ENCODE peak calls at places on chromosomes 12 and 14, in six cellular contexts. One of them, this sample, is unnamed.

GRCh38 chr12:106001105-106001489 is 137.7 kb downstream of the NUAK1 start:
- DNase-seq in HCT116: no peak
- DNase-seq in GM12878: no peak
- DNase-seq in K562: no peak
- DNase-seq in H1: no peak
- DNase-seq in HepG2: no peak
- DNase-seq in this sample: no peak

GRCh38 chr14:103332143-103332919 is 1.7 kb upstream of the EIF5 start:
- DNase-seq in GM12878: no peak
- DNase-seq in K562: no peak
- DNase-seq in HCT116: no peak
- DNase-seq in HepG2: no peak
- DNase-seq in H1: no peak
- DNase-seq in this sample: no peak

GRCh38 chr14:58574623-58575022 is 63.1 kb upstream of the DACT1 start:
- DNase-seq in H1: no peak
- DNase-seq in HepG2: no peak
- DNase-seq in K562: no peak
- DNase-seq in GM12878: no peak
- DNase-seq in HCT116: no peak
- DNase-seq in this sample: no peak

GRCh38 chr14:33848706-33849454 is 102.0 kb downstream of the EGLN3 start:
- DNase-seq in HCT116: peak
- DNase-seq in K562: peak
- DNase-seq in GM12878: no peak
- DNase-seq in HepG2: peak
- DNase-seq in H1: peak
- DNase-seq in this sample: peak

GRCh38 chr14:66568220-66568619 is 60.3 kb downstream of the GPHN start:
- DNase-seq in H1: no peak
- DNase-seq in HepG2: no peak
- DNase-seq in GM12878: no peak
- DNase-seq in HCT116: no peak
- DNase-seq in K562: no peak
- DNase-seq in this sample: no peak

GRCh38 chr12:130872179-130873096 is 572 bp downstream of the RAN start:
- DNase-seq in HepG2: no peak
- DNase-seq in K562: peak
- DNase-seq in H1: no peak
- DNase-seq in HCT116: no peak
- DNase-seq in GM12878: no peak
- DNase-seq in this sample: peak

GRCh38 chr14:99568567-99569560 is 35.1 kb downstream of the CCDC85C start:
- DNase-seq in H1: no peak
- DNase-seq in K562: no peak
- DNase-seq in GM12878: no peak
- DNase-seq in HepG2: no peak
- DNase-seq in HCT116: no peak
- DNase-seq in this sample: no peak

GRCh38 chr14:55454264-55455151 is 14.1 kb upstream of the TBPL2 start:
- DNase-seq in HepG2: peak
- DNase-seq in K562: no peak
- DNase-seq in GM12878: no peak
- DNase-seq in HCT116: peak
- DNase-seq in H1: no peak
- DNase-seq in this sample: peak

GRCh38 chr12:56522486-56523193 is 1.0 kb downstream of the RBMS2 start:
- DNase-seq in GM12878: no peak
- DNase-seq in HCT116: no peak
- DNase-seq in K562: no peak
- DNase-seq in HepG2: no peak
- DNase-seq in H1: no peak
- DNase-seq in this sample: peak

GRCh38 chr12:129185855-129186254 is 332.6 kb downstream of the GLT1D1 start:
- DNase-seq in GM12878: no peak
- DNase-seq in HepG2: no peak
- DNase-seq in HCT116: no peak
- DNase-seq in H1: no peak
- DNase-seq in K562: no peak
- DNase-seq in this sample: no peak

GRCh38 chr12:119444462-119445044 is 110.0 kb downstream of the CCDC60 start:
- DNase-seq in HepG2: peak
- DNase-seq in H1: peak
- DNase-seq in HCT116: peak
- DNase-seq in K562: peak
- DNase-seq in GM12878: peak
- DNase-seq in this sample: peak

GRCh38 chr14:22252591-22253178 is 336.3 kb downstream of the DAD1 start:
- DNase-seq in H1: no peak
- DNase-seq in K562: no peak
- DNase-seq in HepG2: no peak
- DNase-seq in GM12878: no peak
- DNase-seq in HCT116: no peak
- DNase-seq in this sample: no peak

GRCh38 chr12:761276-761675 is 8.9 kb downstream of the WNK1 start:
- DNase-seq in HCT116: no peak
- DNase-seq in GM12878: no peak
- DNase-seq in H1: no peak
- DNase-seq in K562: no peak
- DNase-seq in HepG2: no peak
- DNase-seq in this sample: no peak

GRCh38 chr14:45526715-45527549 is 273.9 kb upstream of the MIS18BP1 start:
- DNase-seq in K562: peak
- DNase-seq in H1: peak
- DNase-seq in HCT116: peak
- DNase-seq in GM12878: peak
- DNase-seq in HepG2: peak
- DNase-seq in this sample: peak

GRCh38 chr12:109458086-109458485 is 19.0 kb downstream of the KCTD10 start:
- DNase-seq in GM12878: no peak
- DNase-seq in HepG2: no peak
- DNase-seq in HCT116: no peak
- DNase-seq in H1: no peak
- DNase-seq in K562: no peak
- DNase-seq in this sample: no peak

GRCh38 chr14:68556253-68556652 is 236.6 kb downstream of the ZFP36L1 start:
- DNase-seq in H1: no peak
- DNase-seq in HCT116: no peak
- DNase-seq in HepG2: no peak
- DNase-seq in GM12878: no peak
- DNase-seq in K562: no peak
- DNase-seq in this sample: no peak

GRCh38 chr14:58732387-58732786 is 94.6 kb downstream of the DACT1 start:
- DNase-seq in K562: no peak
- DNase-seq in GM12878: no peak
- DNase-seq in HCT116: no peak
- DNase-seq in H1: no peak
- DNase-seq in HepG2: no peak
- DNase-seq in this sample: no peak

GRCh38 chr12:13278249-13278787 is 81.8 kb downstream of the EMP1 start:
- DNase-seq in K562: peak
- DNase-seq in HepG2: peak
- DNase-seq in HCT116: peak
- DNase-seq in GM12878: no peak
- DNase-seq in H1: peak
- DNase-seq in this sample: peak

GRCh38 chr14:73386342-73386741 is 72.0 kb downstream of the NUMB start:
- DNase-seq in HepG2: no peak
- DNase-seq in GM12878: no peak
- DNase-seq in H1: no peak
- DNase-seq in HCT116: no peak
- DNase-seq in K562: no peak
- DNase-seq in this sample: no peak

GRCh38 chr12:117038919-117039318 is 60.3 kb downstream of the TESC start:
- DNase-seq in K562: no peak
- DNase-seq in H1: no peak
- DNase-seq in HCT116: no peak
- DNase-seq in HepG2: no peak
- DNase-seq in GM12878: no peak
- DNase-seq in this sample: no peak

GRCh38 chr12:750356-751191 is 1.8 kb upstream of the WNK1 start:
- DNase-seq in H1: no peak
- DNase-seq in HepG2: no peak
- DNase-seq in GM12878: no peak
- DNase-seq in K562: no peak
- DNase-seq in HCT116: no peak
- DNase-seq in this sample: no peak

GRCh38 chr14:21894003-21894897 is 220.6 kb upstream of the OR4E1 start:
- DNase-seq in H1: no peak
- DNase-seq in HepG2: no peak
- DNase-seq in HCT116: no peak
- DNase-seq in GM12878: no peak
- DNase-seq in K562: no peak
- DNase-seq in this sample: no peak

GRCh38 chr12:24172031-24172772 is 222.7 kb upstream of the SOX5 start:
- DNase-seq in GM12878: peak
- DNase-seq in H1: no peak
- DNase-seq in K562: no peak
- DNase-seq in HCT116: no peak
- DNase-seq in HepG2: no peak
- DNase-seq in this sample: no peak

DNA sequence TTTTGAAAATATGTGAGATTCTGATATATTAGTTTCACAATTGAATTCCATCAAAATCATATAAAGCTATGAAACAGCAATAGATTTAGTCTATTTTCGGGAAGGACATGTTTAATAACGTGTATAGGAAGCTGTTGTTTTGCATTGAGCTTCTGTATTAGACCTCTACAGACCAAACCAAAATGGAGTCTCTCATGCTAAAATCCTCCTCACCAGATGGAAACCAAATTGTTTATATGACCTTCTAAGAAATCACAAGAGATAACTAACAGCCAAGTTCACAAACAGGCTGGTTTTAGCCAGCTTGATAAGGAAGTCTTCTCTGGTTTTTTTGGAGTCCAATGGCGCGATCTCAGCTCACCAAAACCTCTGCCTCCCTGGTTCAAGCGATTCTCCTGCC is 23.9 kb downstream of the L2HGDH start:
- DNase-seq in GM12878: no peak
- DNase-seq in K562: no peak
- DNase-seq in H1: no peak
- DNase-seq in HepG2: no peak
- DNase-seq in HCT116: no peak
- DNase-seq in this sample: no peak
- TF ChIP-seq CEBPB in GM12878: no peak
- TF ChIP-seq CEBPB in K562: no peak
- TF ChIP-seq CEBPB in H1: no peak
- TF ChIP-seq CEBPB in HepG2: no peak
- TF ChIP-seq CEBPB in HCT116: no peak
- TF ChIP-seq CEBPB in this sample: no peak

GRCh38 chr12:69694123-69694522 is 5.0 kb downstream of the BEST3 start:
- DNase-seq in H1: no peak
- DNase-seq in HCT116: no peak
- DNase-seq in K562: no peak
- DNase-seq in HepG2: no peak
- DNase-seq in GM12878: no peak
- DNase-seq in this sample: no peak
- TF ChIP-seq CEBPB in H1: no peak
- TF ChIP-seq CEBPB in HCT116: no peak
- TF ChIP-seq CEBPB in K562: no peak
- TF ChIP-seq CEBPB in HepG2: no peak
- TF ChIP-seq CEBPB in GM12878: no peak
- TF ChIP-seq CEBPB in this sample: no peak

GRCh38 chr12:107027304-107028053 is 40.5 kb upstream of the MTERF2 start:
- DNase-seq in H1: no peak
- DNase-seq in K562: no peak
- DNase-seq in HepG2: peak
- DNase-seq in GM12878: no peak
- DNase-seq in HCT116: peak
- DNase-seq in this sample: peak

DNA sequence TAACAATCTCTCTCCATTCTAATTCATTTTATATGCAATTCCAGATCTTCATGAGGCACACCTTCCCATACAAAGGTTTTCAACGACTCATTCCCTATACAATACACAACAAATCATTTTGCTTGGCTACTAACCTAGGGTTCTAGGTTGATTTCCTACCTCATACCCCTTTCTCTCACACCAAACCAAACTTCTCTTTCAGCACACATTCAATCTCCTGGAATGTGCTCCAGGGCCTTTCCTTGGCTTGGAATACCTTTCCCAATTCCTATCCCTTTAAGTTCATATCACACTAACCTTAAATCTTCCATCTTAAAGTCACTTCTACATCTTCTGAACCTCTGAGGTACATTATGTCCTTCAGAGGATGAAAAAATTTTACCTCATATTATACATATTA is 38.7 kb upstream of the MTERF2 start:
- DNase-seq in K562: no peak
- DNase-seq in HepG2: no peak
- DNase-seq in GM12878: no peak
- DNase-seq in HCT116: no peak
- DNase-seq in H1: no peak
- DNase-seq in this sample: no peak
- TF ChIP-seq CEBPB in K562: no peak
- TF ChIP-seq CEBPB in HepG2: no peak
- TF ChIP-seq CEBPB in GM12878: no peak
- TF ChIP-seq CEBPB in HCT116: no peak
- TF ChIP-seq CEBPB in H1: no peak
- TF ChIP-seq CEBPB in this sample: no peak

GRCh38 chr14:56953884-56954283 is 143.6 kb upstream of the OTX2 start:
- DNase-seq in HCT116: no peak
- DNase-seq in K562: no peak
- DNase-seq in H1: no peak
- DNase-seq in HepG2: no peak
- DNase-seq in GM12878: no peak
- DNase-seq in this sample: no peak
- TF ChIP-seq CEBPB in HCT116: no peak
- TF ChIP-seq CEBPB in K562: no peak
- TF ChIP-seq CEBPB in H1: no peak
- TF ChIP-seq CEBPB in HepG2: no peak
- TF ChIP-seq CEBPB in GM12878: no peak
- TF ChIP-seq CEBPB in this sample: no peak

DNA sequence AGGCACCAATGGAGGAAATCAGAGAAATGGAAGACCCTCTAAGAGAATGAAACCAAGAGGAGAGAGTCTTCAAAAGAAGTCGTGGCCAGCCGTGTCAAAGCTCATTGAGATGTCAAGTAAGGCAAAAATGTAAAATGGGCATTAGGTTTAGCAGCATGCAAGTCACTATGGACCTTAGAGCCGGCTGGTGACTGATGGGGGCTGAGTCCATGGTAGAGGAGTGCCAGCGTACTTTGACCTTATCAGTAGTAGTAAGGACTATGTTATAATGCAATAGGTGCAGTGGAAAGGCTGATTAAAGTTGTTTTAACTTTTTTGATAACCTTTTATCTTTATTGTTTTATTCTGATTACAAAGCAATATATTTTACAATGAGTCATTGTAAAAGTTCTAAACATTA is 66.5 kb downstream of the ANO6 start:
- DNase-seq in H1: no peak
- DNase-seq in GM12878: no peak
- DNase-seq in HepG2: no peak
- DNase-seq in HCT116: no peak
- DNase-seq in K562: no peak
- DNase-seq in this sample: no peak
- TF ChIP-seq CEBPB in H1: no peak
- TF ChIP-seq CEBPB in GM12878: no peak
- TF ChIP-seq CEBPB in HepG2: no peak
- TF ChIP-seq CEBPB in HCT116: no peak
- TF ChIP-seq CEBPB in K562: no peak
- TF ChIP-seq CEBPB in this sample: no peak

GRCh38 chr12:51941011-51941561 is 10.4 kb upstream of the ACVR1B start:
- DNase-seq in HCT116: no peak
- DNase-seq in H1: no peak
- DNase-seq in HepG2: no peak
- DNase-seq in GM12878: no peak
- DNase-seq in K562: no peak
- DNase-seq in this sample: no peak
- TF ChIP-seq CEBPB in HCT116: no peak
- TF ChIP-seq CEBPB in H1: no peak
- TF ChIP-seq CEBPB in HepG2: no peak
- TF ChIP-seq CEBPB in GM12878: no peak
- TF ChIP-seq CEBPB in K562: no peak
- TF ChIP-seq CEBPB in this sample: no peak